ENCODE peak calls at places on chromosome 11, in four cellular contexts. X is A549, W is HCT116, M is IMR-90. D is an unnamed sample.

GRCh38 chr11:128488471-128488870 is 98.9 kb downstream of the ETS1 start:
- DNase-seq in X (no peak), W (no peak), M (peak), D (no peak)

GRCh38 chr11:4619514-4619913 is 11.5 kb upstream of the TRIM68 start:
- DNase-seq in M (no peak), X (no peak), W (no peak), D (no peak)

GRCh38 chr11:83410605-83411565 is 124.7 kb upstream of the CCDC90B start:
- DNase-seq in W (no peak), X (no peak), M (no peak), D (no peak)

GRCh38 chr11:31764186-31764730 is 46.9 kb downstream of the PAX6 start:
- DNase-seq in M (no peak), X (no peak), W (no peak), D (no peak)

GRCh38 chr11:18347471-18348125 is 25.2 kb downstream of the GTF2H1 start:
- DNase-seq in W (no peak), M (peak), X (no peak), D (no peak)

GRCh38 chr11:102724904-102725515 is at the start of gene MMP8:
- DNase-seq in M (peak), X (no peak), W (no peak), D (no peak)

GRCh38 chr11:75536786-75537629 is 11.3 kb upstream of the GDPD5 start:
- DNase-seq in X (no peak), M (peak), W (peak), D (no peak)

GRCh38 chr11:84249344-84250135 is 963.4 kb upstream of the CCDC90B start:
- DNase-seq in X (no peak), W (no peak), M (no peak), D (no peak)

GRCh38 chr11:66317322-66317765 is 500 bp upstream of the CD248 start:
- DNase-seq in M (peak), W (no peak), X (no peak), D (no peak)

GRCh38 chr11:26608507-26609146 is 36.6 kb upstream of the MUC15 start:
- DNase-seq in X (no peak), W (no peak), M (no peak), D (no peak)

GRCh38 chr11:20156280-20156875 is 3.9 kb downstream of the DBX1 start:
- DNase-seq in W (no peak), X (no peak), M (no peak), D (peak)

GRCh38 chr11:96388891-96389603 is 665 bp downstream of the CCDC82 start:
- DNase-seq in W (peak), X (peak), M (no peak), D (peak)

GRCh38 chr11:119028346-119029068 is 2.2 kb downstream of the SLC37A4 start:
- DNase-seq in M (no peak), W (no peak), X (no peak), D (no peak)

GRCh38 chr11:119025099-119025473 is 5.6 kb downstream of the SLC37A4 start:
- DNase-seq in W (no peak), M (no peak), X (no peak), D (no peak)

GRCh38 chr11:119027561-119028345 is 2.9 kb downstream of the SLC37A4 start:
- DNase-seq in W (no peak), M (no peak), X (no peak), D (no peak)

GRCh38 chr11:119025978-119026766 is 4.5 kb downstream of the SLC37A4 start:
- DNase-seq in W (no peak), X (no peak), M (no peak), D (no peak)

GRCh38 chr11:119026970-119027369 is 3.7 kb downstream of the SLC37A4 start:
- DNase-seq in X (no peak), W (no peak), M (no peak), D (no peak)
- TF ChIP-seq CEBPB in X (no peak), W (no peak), M (no peak), D (no peak)

GRCh38 chr11:100632970-100633452 is 54.1 kb upstream of the ARHGAP42 start:
- DNase-seq in W (no peak), X (no peak), M (peak), D (no peak)
- TF ChIP-seq CEBPB in W (no peak), X (no peak), M (no peak), D (no peak)

GRCh38 chr11:131817701-131818188 is 447.3 kb downstream of the NTM start:
- DNase-seq in W (no peak), X (no peak), M (no peak), D (no peak)

GRCh38 chr11:131815631-131816030 is 445.2 kb downstream of the NTM start:
- DNase-seq in W (no peak), X (no peak), M (no peak), D (no peak)

GRCh38 chr11:131819845-131820244 is 449.4 kb downstream of the NTM start:
- DNase-seq in X (no peak), W (no peak), M (no peak), D (no peak)

GRCh38 chr11:131811380-131811779 is 441.0 kb downstream of the NTM start:
- DNase-seq in X (no peak), W (no peak), M (no peak), D (no peak)

GRCh38 chr11:131816046-131816445 is 445.6 kb downstream of the NTM start:
- DNase-seq in W (no peak), M (no peak), X (no peak), D (no peak)
- TF ChIP-seq CEBPB in W (no peak), M (no peak), X (no peak), D (no peak)

GRCh38 chr11:121510438-121510837 is 57.7 kb upstream of the SORL1-AS1 start:
- DNase-seq in X (no peak), W (no peak), M (no peak), D (no peak)
- TF ChIP-seq CEBPB in X (no peak), W (no peak), M (no peak), D (no peak)

GRCh38 chr11:64677441-64678023 is 45.5 kb downstream of the NRXN2 start:
- DNase-seq in W (no peak), X (no peak), M (no peak), D (no peak)
- TF ChIP-seq CEBPB in W (no peak), X (no peak), M (no peak), D (no peak)

D was measured in H1.